ENCODE peak calls at places on chromosomes 7 and 10, in nine cellular contexts. One of them, this sample, is unnamed.

GRCh38 chr10:61904711-61905445 is 3.4 kb downstream of the ARID5B start:
- DNase-seq in A549: peak
- DNase-seq in HL-60: no peak
- DNase-seq in GM12878: peak
- DNase-seq in SK-N-SH: peak
- DNase-seq in GM23338: peak
- DNase-seq in K562: peak
- DNase-seq in HCT116: no peak
- DNase-seq in HepG2: peak
- DNase-seq in this sample: peak

GRCh38 chr10:50397312-50398140 is 146.2 kb upstream of the ASAH2 start:
- DNase-seq in GM23338: no peak
- DNase-seq in K562: no peak
- DNase-seq in HCT116: no peak
- DNase-seq in HepG2: peak
- DNase-seq in SK-N-SH: no peak
- DNase-seq in HL-60: no peak
- DNase-seq in GM12878: no peak
- DNase-seq in A549: no peak
- DNase-seq in this sample: no peak

GRCh38 chr10:35574924-35575352 is 30.2 kb upstream of the GJD4 start:
- DNase-seq in HL-60: no peak
- DNase-seq in HepG2: no peak
- DNase-seq in HCT116: no peak
- DNase-seq in GM12878: no peak
- DNase-seq in SK-N-SH: no peak
- DNase-seq in K562: peak
- DNase-seq in GM23338: peak
- DNase-seq in A549: no peak
- DNase-seq in this sample: no peak

GRCh38 chr7:98296833-98297232 is 15.3 kb downstream of the BRI3 start:
- DNase-seq in HL-60: no peak
- DNase-seq in GM23338: no peak
- DNase-seq in A549: no peak
- DNase-seq in HCT116: no peak
- DNase-seq in HepG2: no peak
- DNase-seq in SK-N-SH: no peak
- DNase-seq in K562: no peak
- DNase-seq in GM12878: no peak
- DNase-seq in this sample: no peak

GRCh38 chr7:72403677-72404076 is 8.5 kb downstream of the CALN1 start:
- DNase-seq in GM12878: no peak
- DNase-seq in GM23338: no peak
- DNase-seq in HepG2: no peak
- DNase-seq in SK-N-SH: no peak
- DNase-seq in K562: no peak
- DNase-seq in HL-60: peak
- DNase-seq in A549: no peak
- DNase-seq in HCT116: no peak
- DNase-seq in this sample: no peak

GRCh38 chr7:68793513-68793912 is 804.8 kb upstream of the AUTS2 start:
- DNase-seq in A549: no peak
- DNase-seq in SK-N-SH: no peak
- DNase-seq in GM12878: no peak
- DNase-seq in HepG2: no peak
- DNase-seq in HL-60: no peak
- DNase-seq in HCT116: no peak
- DNase-seq in K562: no peak
- DNase-seq in GM23338: no peak
- DNase-seq in this sample: no peak

GRCh38 chr10:87862644-87863101 is 660 bp downstream of the KLLN start:
- DNase-seq in HCT116: no peak
- DNase-seq in GM23338: no peak
- DNase-seq in SK-N-SH: no peak
- DNase-seq in A549: no peak
- DNase-seq in HL-60: no peak
- DNase-seq in GM12878: no peak
- DNase-seq in HepG2: no peak
- DNase-seq in K562: peak
- DNase-seq in this sample: no peak

GRCh38 chr7:37208528-37208927 is 240.1 kb downstream of the ELMO1 start:
- DNase-seq in GM23338: peak
- DNase-seq in HCT116: peak
- DNase-seq in HL-60: no peak
- DNase-seq in K562: peak
- DNase-seq in SK-N-SH: peak
- DNase-seq in A549: peak
- DNase-seq in HepG2: peak
- DNase-seq in GM12878: peak
- DNase-seq in this sample: peak

GRCh38 chr7:4416436-4417092 is 265.5 kb upstream of the FOXK1 start:
- DNase-seq in GM12878: no peak
- DNase-seq in K562: peak
- DNase-seq in SK-N-SH: peak
- DNase-seq in HL-60: no peak
- DNase-seq in HepG2: no peak
- DNase-seq in A549: no peak
- DNase-seq in HCT116: no peak
- DNase-seq in GM23338: no peak
- DNase-seq in this sample: no peak

GRCh38 chr10:28768227-28768626 is 90.9 kb downstream of the BAMBI start:
- DNase-seq in GM23338: no peak
- DNase-seq in SK-N-SH: no peak
- DNase-seq in GM12878: no peak
- DNase-seq in HepG2: no peak
- DNase-seq in HL-60: no peak
- DNase-seq in HCT116: no peak
- DNase-seq in K562: no peak
- DNase-seq in A549: no peak
- DNase-seq in this sample: no peak

GRCh38 chr10:71337219-71337625 is 18.2 kb downstream of the SLC29A3 start:
- DNase-seq in GM23338: peak
- DNase-seq in A549: no peak
- DNase-seq in GM12878: no peak
- DNase-seq in K562: no peak
- DNase-seq in HL-60: no peak
- DNase-seq in HepG2: no peak
- DNase-seq in HCT116: no peak
- DNase-seq in SK-N-SH: no peak
- DNase-seq in this sample: no peak

GRCh38 chr10:131212763-131213325 is 98.7 kb downstream of the TCERG1L start:
- DNase-seq in SK-N-SH: no peak
- DNase-seq in A549: no peak
- DNase-seq in K562: no peak
- DNase-seq in GM12878: no peak
- DNase-seq in HepG2: no peak
- DNase-seq in HCT116: no peak
- DNase-seq in HL-60: no peak
- DNase-seq in GM23338: no peak
- DNase-seq in this sample: no peak

GRCh38 chr7:74568658-74569057 is 88.9 kb upstream of the GTF2I start:
- DNase-seq in GM23338: no peak
- DNase-seq in SK-N-SH: no peak
- DNase-seq in K562: no peak
- DNase-seq in HepG2: no peak
- DNase-seq in HL-60: no peak
- DNase-seq in GM12878: no peak
- DNase-seq in A549: no peak
- DNase-seq in HCT116: no peak
- DNase-seq in this sample: no peak

GRCh38 chr10:108404155-108404554 is 1239.6 kb upstream of the SORCS1 start:
- DNase-seq in HCT116: no peak
- DNase-seq in GM23338: no peak
- DNase-seq in K562: no peak
- DNase-seq in A549: no peak
- DNase-seq in HL-60: no peak
- DNase-seq in HepG2: no peak
- DNase-seq in GM12878: no peak
- DNase-seq in SK-N-SH: no peak
- DNase-seq in this sample: no peak

GRCh38 chr7:155815332-155816191 is 3.3 kb upstream of the SHH start:
- DNase-seq in HepG2: no peak
- DNase-seq in A549: peak
- DNase-seq in HL-60: peak
- DNase-seq in HCT116: no peak
- DNase-seq in SK-N-SH: peak
- DNase-seq in K562: peak
- DNase-seq in GM23338: peak
- DNase-seq in GM12878: no peak
- DNase-seq in this sample: no peak

GRCh38 chr7:84924341-84924740 is 262.5 kb downstream of the SEMA3D start:
- DNase-seq in GM23338: no peak
- DNase-seq in K562: no peak
- DNase-seq in A549: no peak
- DNase-seq in HepG2: no peak
- DNase-seq in HCT116: no peak
- DNase-seq in GM12878: no peak
- DNase-seq in HL-60: no peak
- DNase-seq in SK-N-SH: no peak
- DNase-seq in this sample: no peak

GRCh38 chr10:122636953-122637352 is 62.7 kb downstream of the C10orf120 start:
- DNase-seq in A549: no peak
- DNase-seq in GM23338: no peak
- DNase-seq in HepG2: no peak
- DNase-seq in HL-60: no peak
- DNase-seq in HCT116: no peak
- DNase-seq in K562: no peak
- DNase-seq in GM12878: no peak
- DNase-seq in SK-N-SH: peak
- DNase-seq in this sample: no peak

GRCh38 chr7:38318803-38319416 is 45.5 kb upstream of the TARP start:
- DNase-seq in HL-60: peak
- DNase-seq in GM12878: no peak
- DNase-seq in HCT116: peak
- DNase-seq in K562: peak
- DNase-seq in GM23338: peak
- DNase-seq in A549: peak
- DNase-seq in SK-N-SH: peak
- DNase-seq in HepG2: peak
- DNase-seq in this sample: peak

GRCh38 chr10:58302259-58302658 is 32.5 kb upstream of the UBE2D1 start:
- DNase-seq in HepG2: no peak
- DNase-seq in SK-N-SH: no peak
- DNase-seq in HCT116: no peak
- DNase-seq in GM12878: no peak
- DNase-seq in A549: no peak
- DNase-seq in K562: no peak
- DNase-seq in GM23338: no peak
- DNase-seq in HL-60: no peak
- DNase-seq in this sample: no peak

GRCh38 chr7:90596745-90597526 is 815 bp downstream of the CDK14 start:
- DNase-seq in HCT116: no peak
- DNase-seq in HepG2: no peak
- DNase-seq in SK-N-SH: peak
- DNase-seq in HL-60: peak
- DNase-seq in GM12878: peak
- DNase-seq in GM23338: peak
- DNase-seq in A549: no peak
- DNase-seq in K562: peak
- DNase-seq in this sample: no peak

GRCh38 chr10:121722665-121723064 is 124.4 kb upstream of the FGFR2 start:
- DNase-seq in HepG2: no peak
- DNase-seq in K562: no peak
- DNase-seq in A549: no peak
- DNase-seq in HL-60: no peak
- DNase-seq in GM12878: no peak
- DNase-seq in SK-N-SH: no peak
- DNase-seq in HCT116: no peak
- DNase-seq in GM23338: no peak
- DNase-seq in this sample: no peak

GRCh38 chr10:3574451-3574850 is 210.6 kb downstream of the KLF6 start:
- DNase-seq in GM23338: no peak
- DNase-seq in GM12878: no peak
- DNase-seq in SK-N-SH: no peak
- DNase-seq in A549: no peak
- DNase-seq in HepG2: no peak
- DNase-seq in HCT116: no peak
- DNase-seq in K562: no peak
- DNase-seq in HL-60: no peak
- DNase-seq in this sample: no peak

GRCh38 chr10:102802920-102803534 is 34.2 kb downstream of the CYP17A1 start:
- DNase-seq in HepG2: no peak
- DNase-seq in HCT116: no peak
- DNase-seq in K562: no peak
- DNase-seq in HL-60: no peak
- DNase-seq in A549: no peak
- DNase-seq in SK-N-SH: no peak
- DNase-seq in GM23338: peak
- DNase-seq in GM12878: peak
- DNase-seq in this sample: no peak
- TF ChIP-seq REST in HepG2: no peak
- TF ChIP-seq REST in HCT116: no peak
- TF ChIP-seq REST in K562: no peak
- TF ChIP-seq REST in HL-60: no peak
- TF ChIP-seq REST in A549: no peak
- TF ChIP-seq REST in SK-N-SH: no peak
- TF ChIP-seq REST in GM23338: no peak
- TF ChIP-seq REST in GM12878: no peak
- TF ChIP-seq REST in this sample: no peak

DNA sequence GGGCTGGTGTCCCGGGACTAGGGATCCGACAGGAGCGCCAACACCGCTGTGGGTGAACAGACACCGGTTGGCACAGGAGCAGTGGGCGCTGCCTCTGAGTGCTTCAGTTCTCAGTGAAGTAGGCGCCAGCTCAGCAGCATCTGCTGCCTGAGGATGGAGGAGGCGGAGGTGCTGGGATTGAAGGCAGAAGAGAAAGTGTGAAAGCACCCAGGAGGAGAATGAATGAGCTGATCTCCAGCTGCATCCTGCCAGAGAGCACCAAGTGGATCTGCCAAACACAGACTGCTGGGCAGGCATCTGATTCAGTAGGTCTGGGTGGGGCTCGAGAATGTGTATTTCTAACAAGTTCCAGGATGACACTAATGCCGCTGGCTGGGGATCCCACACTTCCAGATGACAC is 74.5 kb downstream of the LANCL2 start:
- DNase-seq in SK-N-SH: peak
- DNase-seq in HL-60: no peak
- DNase-seq in K562: no peak
- DNase-seq in GM23338: no peak
- DNase-seq in HepG2: no peak
- DNase-seq in GM12878: no peak
- DNase-seq in HCT116: no peak
- DNase-seq in A549: no peak
- DNase-seq in this sample: no peak
- TF ChIP-seq REST in SK-N-SH: no peak
- TF ChIP-seq REST in HL-60: no peak
- TF ChIP-seq REST in K562: no peak
- TF ChIP-seq REST in GM23338: no peak
- TF ChIP-seq REST in HepG2: no peak
- TF ChIP-seq REST in GM12878: no peak
- TF ChIP-seq REST in HCT116: no peak
- TF ChIP-seq REST in A549: no peak
- TF ChIP-seq REST in this sample: no peak

GRCh38 chr7:106367018-106367420 is 82.2 kb upstream of the NAMPT start:
- DNase-seq in GM23338: peak
- DNase-seq in GM12878: no peak
- DNase-seq in HL-60: peak
- DNase-seq in HCT116: no peak
- DNase-seq in HepG2: peak
- DNase-seq in A549: no peak
- DNase-seq in SK-N-SH: no peak
- DNase-seq in K562: peak
- DNase-seq in this sample: no peak
- TF ChIP-seq REST in GM23338: no peak
- TF ChIP-seq REST in GM12878: no peak
- TF ChIP-seq REST in HL-60: no peak
- TF ChIP-seq REST in HCT116: no peak
- TF ChIP-seq REST in HepG2: no peak
- TF ChIP-seq REST in A549: no peak
- TF ChIP-seq REST in SK-N-SH: no peak
- TF ChIP-seq REST in K562: no peak
- TF ChIP-seq REST in this sample: no peak

GRCh38 chr10:132375116-132375794 is 21.7 kb upstream of the PWWP2B start:
- DNase-seq in HCT116: no peak
- DNase-seq in A549: no peak
- DNase-seq in K562: no peak
- DNase-seq in GM12878: no peak
- DNase-seq in HepG2: no peak
- DNase-seq in HL-60: no peak
- DNase-seq in SK-N-SH: no peak
- DNase-seq in GM23338: peak
- DNase-seq in this sample: no peak
- TF ChIP-seq REST in HCT116: no peak
- TF ChIP-seq REST in A549: no peak
- TF ChIP-seq REST in K562: no peak
- TF ChIP-seq REST in GM12878: no peak
- TF ChIP-seq REST in HepG2: no peak
- TF ChIP-seq REST in HL-60: no peak
- TF ChIP-seq REST in SK-N-SH: no peak
- TF ChIP-seq REST in GM23338: no peak
- TF ChIP-seq REST in this sample: no peak

This sample was measured in Panc1.